ENCODE peak calls at places on chromosomes 5 and 9, in seven cellular contexts. Y is A549, B is cardiac muscle cell, L is frontal cortex, W is HT1080, N is NCI-H2081, M is mesendoderm. R is an unnamed sample.

GRCh38 chr5:173778152-173778782 is 109.9 kb upstream of the CPEB4 start:
- DNase-seq in Y (no peak), B (no peak), L (no peak), W (no peak), N (no peak), M (peak), R (peak)

GRCh38 chr9:14393382-14393781 is 79.4 kb upstream of the NFIB start:
- DNase-seq in Y (no peak), B (no peak), L (no peak), W (no peak), N (no peak), M (no peak), R (no peak)

GRCh38 chr5:141558150-141558549 is 60.6 kb downstream of the DIAPH1 start:
- DNase-seq in Y (no peak), B (no peak), L (no peak), W (peak), N (no peak), M (peak), R (peak)

GRCh38 chr5:138180841-138181240 is 1.9 kb downstream of the KIF20A start:
- DNase-seq in Y (no peak), B (no peak), L (no peak), W (no peak), N (no peak), M (no peak), R (no peak)

GRCh38 chr9:7042124-7042523 is 284.4 kb downstream of the KDM4C start:
- DNase-seq in Y (no peak), B (no peak), L (no peak), W (no peak), N (no peak), M (no peak), R (no peak)

GRCh38 chr5:74394543-74394923 is 246.0 kb downstream of the ENC1 start:
- DNase-seq in Y (no peak), B (no peak), L (no peak), W (no peak), N (no peak), M (peak), R (peak)

GRCh38 chr5:34849253-34849652 is 10.3 kb downstream of the TTC23L start:
- DNase-seq in Y (no peak), B (no peak), L (no peak), W (peak), N (no peak), M (no peak), R (no peak)

GRCh38 chr5:176614805-176615478 is 5.0 kb upstream of the GPRIN1 start:
- DNase-seq in Y (no peak), B (no peak), L (no peak), W (peak), N (no peak), M (no peak), R (peak)

GRCh38 chr5:94347130-94347529 is 271.3 kb downstream of the KIAA0825 start:
- DNase-seq in Y (no peak), B (no peak), L (no peak), W (no peak), N (no peak), M (no peak), R (no peak)

GRCh38 chr9:92141144-92142129 is 26.2 kb upstream of the SPTLC1 start:
- DNase-seq in Y (no peak), B (peak), L (no peak), W (no peak), N (peak), M (no peak), R (peak)

GRCh38 chr9:115923903-115924668 is 229.5 kb upstream of the PAPPA start:
- DNase-seq in Y (peak), B (no peak), L (no peak), W (no peak), N (no peak), M (no peak), R (no peak)

GRCh38 chr5:161751265-161751664 is 65.7 kb downstream of the GABRA6 start:
- DNase-seq in Y (no peak), B (no peak), L (no peak), W (no peak), N (no peak), M (peak), R (no peak)

GRCh38 chr9:108800632-108801099 is 55.1 kb downstream of the ACTL7B start:
- DNase-seq in Y (no peak), B (no peak), L (no peak), W (no peak), N (no peak), M (no peak), R (no peak)

GRCh38 chr5:83447533-83447932 is 24.0 kb upstream of the VCAN start:
- DNase-seq in Y (no peak), B (no peak), L (no peak), W (no peak), N (no peak), M (peak), R (no peak)

GRCh38 chr9:77291714-77292113 is 114.4 kb downstream of the VPS13A start:
- DNase-seq in Y (peak), B (no peak), L (no peak), W (peak), N (no peak), M (peak), R (peak)